ENCODE peak calls at places on chromosomes 5 and 9, in ten cellular contexts. S, M, R, E, F, Z, Y, G, Q and H are unnamed samples.

GRCh38 chr5:23631283-23632045 is 124.1 kb downstream of the PRDM9 start:
- DNase-seq in S (no peak), M (no peak), R (no peak), E (no peak), F (no peak), Z (no peak), Y (no peak), G (no peak), Q (no peak), H (no peak)

GRCh38 chr5:172418847-172419810 is 35.2 kb downstream of the SH3PXD2B start:
- DNase-seq in S (no peak), M (no peak), R (no peak), E (no peak), F (no peak), Z (peak), Y (no peak), G (no peak), Q (no peak), H (no peak)

GRCh38 chr9:114621975-114622609 is 11.0 kb downstream of the TMEM268 start:
- DNase-seq in S (no peak), M (peak), R (no peak), E (no peak), F (no peak), Z (no peak), Y (no peak), G (no peak), Q (no peak), H (no peak)

GRCh38 chr9:134372621-134373267 is 46.5 kb downstream of the RXRA start:
- DNase-seq in S (no peak), M (no peak), R (no peak), E (no peak), F (no peak), Z (no peak), Y (no peak), G (no peak), Q (peak), H (no peak)

GRCh38 chr9:96176901-96177718 is 124.9 kb downstream of the HSD17B3 start:
- DNase-seq in S (no peak), M (no peak), R (no peak), E (no peak), F (no peak), Z (no peak), Y (no peak), G (no peak), Q (no peak), H (no peak)

GRCh38 chr9:93118863-93119702 is 15.0 kb downstream of the NINJ1 start:
- DNase-seq in S (no peak), M (no peak), R (peak), E (peak), F (no peak), Z (no peak), Y (no peak), G (no peak), Q (peak), H (no peak)

GRCh38 chr9:134864821-134865190 is 15.8 kb upstream of the FCN2 start:
- DNase-seq in S (no peak), M (no peak), R (peak), E (no peak), F (no peak), Z (no peak), Y (no peak), G (no peak), Q (peak), H (no peak)

GRCh38 chr9:87063883-87064282 is 116.6 kb upstream of the GAS1 start:
- DNase-seq in S (no peak), M (peak), R (no peak), E (no peak), F (no peak), Z (no peak), Y (no peak), G (no peak), Q (no peak), H (no peak)

GRCh38 chr5:56054651-56055050 is 59.9 kb upstream of the IL6ST start:
- DNase-seq in S (no peak), M (no peak), R (no peak), E (no peak), F (no peak), Z (no peak), Y (no peak), G (no peak), Q (no peak), H (no peak)

GRCh38 chr9:107119294-107119693 is 163.8 kb upstream of the RAD23B start:
- DNase-seq in S (no peak), M (no peak), R (no peak), E (no peak), F (no peak), Z (no peak), Y (no peak), G (no peak), Q (no peak), H (no peak)

GRCh38 chr5:91225848-91226686 is 157.1 kb downstream of the ARRDC3 start:
- DNase-seq in S (peak), M (no peak), R (no peak), E (peak), F (peak), Z (peak), Y (peak), G (no peak), Q (peak), H (no peak)

GRCh38 chr9:37978983-37979382 is 75.1 kb upstream of the SLC25A51 start:
- DNase-seq in S (no peak), M (no peak), R (no peak), E (no peak), F (no peak), Z (no peak), Y (no peak), G (no peak), Q (no peak), H (no peak)

GRCh38 chr5:79938468-79938867 is 52.6 kb downstream of the MTX3 start:
- DNase-seq in S (no peak), M (no peak), R (no peak), E (no peak), F (no peak), Z (no peak), Y (no peak), G (no peak), Q (no peak), H (peak)

GRCh38 chr9:27473135-27473534 is 51.0 kb upstream of the IFNK start:
- DNase-seq in S (no peak), M (peak), R (no peak), E (no peak), F (no peak), Z (peak), Y (no peak), G (no peak), Q (no peak), H (no peak)

GRCh38 chr9:88580961-88581360 is 46.0 kb downstream of the NXNL2 start:
- DNase-seq in S (no peak), M (no peak), R (peak), E (no peak), F (no peak), Z (no peak), Y (no peak), G (no peak), Q (no peak), H (no peak)

GRCh38 chr5:22044229-22044628 is 808.9 kb downstream of the CDH12 start:
- DNase-seq in S (no peak), M (no peak), R (no peak), E (no peak), F (peak), Z (no peak), Y (no peak), G (no peak), Q (no peak), H (no peak)

GRCh38 chr5:125026900-125027731 is 280.7 kb upstream of the ZNF608 start:
- DNase-seq in S (no peak), M (peak), R (no peak), E (no peak), F (no peak), Z (no peak), Y (no peak), G (peak), Q (no peak), H (no peak)

GRCh38 chr5:148740966-148741742 is 85.3 kb upstream of the ADRB2 start:
- DNase-seq in S (no peak), M (peak), R (no peak), E (no peak), F (peak), Z (no peak), Y (no peak), G (peak), Q (no peak), H (peak)

GRCh38 chr9:95284667-95285066 is 32.8 kb downstream of the FANCC start:
- DNase-seq in S (no peak), M (no peak), R (no peak), E (no peak), F (no peak), Z (no peak), Y (no peak), G (no peak), Q (no peak), H (no peak)

GRCh38 chr9:94860678-94861588 is 134.4 kb downstream of the AOPEP start:
- DNase-seq in S (peak), M (peak), R (no peak), E (peak), F (peak), Z (no peak), Y (peak), G (peak), Q (no peak), H (no peak)

GRCh38 chr5:111509119-111509518 is 3.2 kb downstream of the STARD4 start:
- DNase-seq in S (no peak), M (no peak), R (no peak), E (no peak), F (no peak), Z (no peak), Y (no peak), G (no peak), Q (no peak), H (no peak)

GRCh38 chr9:131875828-131876485 is 136.1 kb upstream of the RAPGEF1 start:
- DNase-seq in S (no peak), M (peak), R (no peak), E (no peak), F (no peak), Z (no peak), Y (no peak), G (no peak), Q (no peak), H (no peak)

GRCh38 chr9:90017704-90018103 is 412.9 kb downstream of the GADD45G start:
- DNase-seq in S (no peak), M (no peak), R (no peak), E (no peak), F (no peak), Z (no peak), Y (no peak), G (no peak), Q (no peak), H (no peak)